ENCODE peak calls at places on chromosomes 5 and 9, in eight cellular contexts. G is A549, K is cardiac fibroblast, D is body of pancreas, N is heart right ventricle, L is SJSA1, R is HepG2, Y is prostate gland. T is an unnamed sample.

GRCh38 chr5:172156541-172156994 is 31.5 kb downstream of the STK10 start:
- DNase-seq in G (no peak), K (peak), D (peak), Y (no peak), R (peak), N (peak), L (no peak), T (no peak)

GRCh38 chr5:115494570-115495289 is 49.8 kb downstream of the FEM1C start:
- DNase-seq in D (no peak), Y (no peak), N (no peak), K (peak), R (no peak), G (no peak), L (no peak), T (no peak)

GRCh38 chr5:76641514-76642120 is 18.4 kb upstream of the F2RL2 start:
- DNase-seq in Y (peak), L (peak), G (peak), K (peak), N (no peak), D (peak), R (peak), T (no peak)

GRCh38 chr9:37386988-37387387 is 35.5 kb upstream of the GRHPR start:
- DNase-seq in L (no peak), D (no peak), N (no peak), R (no peak), G (no peak), Y (no peak), K (no peak), T (no peak)

GRCh38 chr5:133662578-133662977 is 50.2 kb upstream of the FSTL4 start:
- DNase-seq in Y (no peak), K (no peak), G (peak), R (no peak), L (peak), D (peak), N (no peak), T (no peak)

GRCh38 chr9:3865373-3865772 is 339.6 kb upstream of the RFX3 start:
- DNase-seq in N (no peak), L (no peak), K (peak), G (no peak), D (no peak), R (no peak), Y (no peak), T (no peak)

GRCh38 chr9:20209421-20210340 is 412.6 kb downstream of the MLLT3 start:
- DNase-seq in N (no peak), R (no peak), G (no peak), Y (no peak), K (no peak), L (no peak), D (no peak), T (no peak)

GRCh38 chr5:163888366-163888765 is 382.9 kb downstream of the MAT2B start:
- DNase-seq in G (no peak), N (no peak), L (no peak), R (no peak), K (peak), Y (no peak), D (no peak), T (no peak)

GRCh38 chr5:10689391-10690081 is 71.5 kb downstream of the DAP start:
- DNase-seq in K (peak), N (no peak), D (peak), L (peak), Y (no peak), G (peak), R (no peak), T (no peak)

DNA sequence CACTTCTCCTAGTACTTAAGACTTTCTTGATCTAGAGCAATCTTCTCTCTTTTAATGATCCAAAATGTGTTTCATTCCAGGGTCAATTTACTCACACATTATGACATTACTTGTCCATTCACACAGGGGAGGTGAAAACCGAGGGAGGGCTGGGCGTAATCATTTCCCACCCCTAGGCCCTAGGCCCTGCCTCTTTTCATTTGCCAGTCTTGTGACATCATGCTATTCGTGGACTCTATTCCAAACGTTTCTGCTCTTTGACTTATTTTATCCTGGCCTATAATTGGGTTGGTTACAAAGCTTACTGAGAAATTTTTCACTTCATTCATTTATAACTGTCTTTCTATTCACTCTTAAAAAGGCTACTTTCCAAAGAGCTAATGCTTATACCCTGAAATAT is 2.4 kb downstream of the DCAF12 start:
- DNase-seq in Y (no peak), N (no peak), K (no peak), D (no peak), R (no peak), G (no peak), L (no peak), T (no peak)
- H3K4me3 ChIP-seq in Y (no peak), N (peak), K (no peak), D (no peak), R (no peak), G (no peak), L (no peak), T (peak)

DNA sequence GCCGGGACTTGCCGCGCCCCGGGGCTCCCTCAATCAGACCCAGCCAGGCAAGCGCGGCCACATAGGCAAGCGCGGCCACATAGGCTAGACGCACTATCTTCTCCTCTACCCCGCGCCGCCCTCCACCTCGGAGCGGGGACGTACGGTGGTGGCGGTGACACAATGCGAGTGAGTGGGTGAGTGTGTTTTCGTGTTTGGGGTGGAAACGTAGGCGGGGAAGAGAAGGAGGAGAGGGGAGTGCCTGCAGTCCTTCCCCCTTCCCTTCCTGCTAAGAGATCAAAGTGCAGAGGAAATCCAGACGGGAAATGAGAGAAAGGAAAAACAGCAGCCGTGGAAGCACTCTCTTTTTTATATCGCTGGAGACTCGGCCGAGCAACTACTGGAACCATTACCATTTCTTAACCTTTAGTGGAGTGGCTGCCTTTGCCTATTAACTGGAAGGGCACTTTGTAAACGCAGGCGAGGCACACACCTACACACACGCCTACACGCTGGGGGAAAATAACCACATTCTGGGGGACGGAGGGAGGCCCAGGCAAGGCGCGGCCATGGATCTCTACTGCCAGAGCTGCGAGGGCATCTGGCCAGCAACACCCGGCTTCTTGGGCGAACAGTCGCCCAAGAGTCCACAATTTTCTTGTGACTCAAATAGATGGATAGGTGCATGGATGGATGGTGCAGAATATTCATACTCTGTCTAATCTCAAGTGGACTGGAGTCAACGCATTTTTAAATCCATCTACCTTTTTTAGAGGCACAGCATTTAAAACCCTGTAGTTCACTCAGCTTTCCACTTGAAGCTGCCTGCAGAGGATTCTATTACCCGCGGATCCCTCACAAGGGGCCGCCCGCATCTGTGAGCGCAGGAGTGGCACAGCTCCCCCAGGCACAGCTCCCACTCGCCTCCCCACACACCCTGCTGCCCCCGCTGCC is 2.1 kb downstream of the EDIL3 start:
- DNase-seq in N (peak), G (no peak), K (peak), Y (peak), L (peak), D (peak), R (no peak), T (peak)
- H3K4me3 ChIP-seq in N (peak), G (peak), K (peak), Y (peak), L (peak), D (no peak), R (peak), T (peak)

DNA sequence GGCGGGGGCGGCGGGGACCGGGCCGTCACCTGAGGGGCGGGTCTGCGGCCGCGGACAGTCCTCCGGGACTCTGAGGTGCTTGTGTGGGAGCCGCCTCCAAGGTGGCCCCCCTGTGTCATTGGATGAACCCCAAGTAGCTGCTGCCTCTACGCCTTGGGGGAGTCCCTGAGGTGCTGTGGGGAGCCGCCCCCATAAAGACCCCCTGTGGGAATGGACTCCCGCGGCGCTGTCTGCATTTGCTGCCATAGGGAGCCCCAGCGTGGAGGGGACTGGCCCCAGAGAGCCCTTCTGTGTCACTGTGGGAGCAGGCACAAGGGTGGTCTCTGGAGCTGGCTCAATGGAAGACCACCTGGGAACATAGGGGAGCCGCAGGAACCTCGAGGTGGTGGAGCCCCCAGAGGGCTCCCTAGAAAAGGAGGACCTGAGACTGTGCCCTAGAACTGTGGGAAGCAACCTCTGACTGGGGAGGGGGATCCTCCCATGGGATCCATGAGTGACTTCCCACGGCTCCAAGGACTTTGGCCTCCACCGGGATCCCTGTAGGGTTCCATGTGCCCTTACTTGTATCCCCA is 412 bp downstream of the PHF24 start:
- DNase-seq in G (no peak), Y (no peak), D (no peak), N (no peak), R (no peak), K (no peak), L (no peak), T (no peak)
- H3K4me3 ChIP-seq in G (peak), Y (peak), D (no peak), N (peak), R (peak), K (no peak), L (no peak), T (peak)

DNA sequence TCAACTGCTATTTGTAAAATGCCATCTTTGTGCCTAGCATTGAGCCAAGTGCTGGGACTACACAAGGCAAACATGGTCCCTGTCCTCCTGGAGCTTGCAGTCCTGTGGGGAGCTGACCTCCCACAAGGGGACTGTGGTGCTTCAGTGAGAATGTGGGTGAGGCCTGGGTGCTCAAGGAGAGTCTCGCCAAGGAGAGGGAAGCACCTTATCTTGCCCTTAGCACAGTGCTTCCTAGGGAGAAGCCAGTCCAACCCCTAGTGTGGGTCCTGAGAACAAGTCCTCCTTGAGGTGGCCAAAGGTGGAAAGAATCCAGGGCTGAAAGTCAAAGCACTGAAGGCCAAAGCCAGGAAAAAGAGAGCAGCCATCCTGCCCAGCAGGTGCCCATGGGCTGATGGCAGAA is 31.1 kb upstream of the MVB12B start:
- DNase-seq in K (no peak), R (no peak), L (no peak), G (no peak), D (no peak), Y (no peak), N (no peak), T (no peak)
- H3K4me3 ChIP-seq in K (no peak), R (no peak), L (no peak), G (no peak), D (no peak), Y (no peak), N (no peak), T (no peak)

DNA sequence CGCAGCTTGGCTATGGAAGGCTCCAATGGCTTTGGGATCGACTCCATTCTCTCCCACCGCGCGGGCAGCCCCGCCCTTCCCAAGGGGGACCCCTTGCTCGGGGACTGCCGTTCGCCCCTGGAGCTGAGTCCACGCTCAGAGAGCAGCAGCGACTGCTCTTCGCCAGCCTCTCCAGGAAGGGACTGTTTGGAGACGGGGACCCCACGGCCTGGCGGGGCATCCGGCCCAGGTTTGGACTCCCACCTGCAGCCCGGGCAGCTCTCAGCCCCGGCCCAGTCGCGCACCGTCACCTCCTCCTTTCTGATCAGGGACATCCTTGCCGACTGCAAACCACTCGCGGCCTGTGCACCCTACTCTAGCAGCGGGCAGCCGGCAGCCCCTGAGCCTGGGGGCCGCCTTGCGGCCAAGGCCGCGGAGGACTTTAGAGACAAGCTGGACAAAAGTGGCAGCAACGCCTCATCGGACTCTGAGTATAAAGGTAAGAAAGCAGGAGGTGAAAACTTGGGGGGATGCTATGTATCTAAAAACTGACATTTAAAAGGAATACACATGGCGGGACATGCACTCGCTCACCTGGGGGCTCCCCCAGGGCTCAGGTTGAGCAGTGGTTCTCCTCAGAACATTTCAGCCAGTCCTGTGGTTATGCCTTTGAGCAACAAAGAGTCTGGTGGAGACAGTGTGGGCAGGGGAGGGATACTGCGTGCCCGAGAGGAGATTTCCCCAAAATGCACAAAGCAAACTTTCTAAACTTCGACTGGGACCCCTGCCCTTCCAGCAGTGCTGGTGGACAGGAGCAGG is 579 bp downstream of the BARHL1 start:
- DNase-seq in G (no peak), Y (no peak), L (no peak), N (no peak), R (no peak), K (no peak), D (no peak), T (no peak)
- H3K4me3 ChIP-seq in G (no peak), Y (no peak), L (no peak), N (no peak), R (no peak), K (no peak), D (no peak), T (no peak)

DNA sequence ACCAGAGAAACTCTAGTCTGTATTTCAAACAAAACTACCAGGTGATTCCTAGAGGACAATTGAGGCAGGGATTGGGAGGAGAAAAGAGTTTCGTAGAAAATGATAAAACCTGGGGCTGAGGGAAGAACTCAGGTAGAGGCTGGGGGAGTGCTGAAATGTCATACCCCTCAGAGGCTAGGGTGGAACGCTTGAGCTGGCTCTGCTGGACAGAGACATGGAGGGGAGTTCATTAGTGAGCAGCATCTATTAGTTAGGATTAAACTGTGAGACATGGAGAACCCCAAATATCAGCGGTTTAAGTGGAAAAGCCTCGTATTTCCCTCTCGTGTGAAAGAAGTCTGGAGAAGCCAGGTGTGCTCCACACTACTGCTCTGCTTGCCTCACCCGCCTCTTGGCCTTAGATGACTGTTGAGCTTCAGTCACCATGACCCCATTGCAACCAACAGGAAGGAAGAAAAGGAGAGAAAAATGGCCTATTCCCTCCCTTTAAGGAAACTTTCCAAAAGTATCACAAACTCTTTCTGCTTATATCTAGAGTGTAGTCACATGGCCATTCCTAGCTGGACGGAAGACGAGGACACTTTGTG is 53.7 kb upstream of the ABCA1 start:
- DNase-seq in G (no peak), D (peak), K (no peak), L (no peak), R (no peak), Y (no peak), N (no peak), T (no peak)
- H3K4me3 ChIP-seq in G (no peak), D (no peak), K (no peak), L (no peak), R (no peak), Y (no peak), N (no peak), T (no peak)

DNA sequence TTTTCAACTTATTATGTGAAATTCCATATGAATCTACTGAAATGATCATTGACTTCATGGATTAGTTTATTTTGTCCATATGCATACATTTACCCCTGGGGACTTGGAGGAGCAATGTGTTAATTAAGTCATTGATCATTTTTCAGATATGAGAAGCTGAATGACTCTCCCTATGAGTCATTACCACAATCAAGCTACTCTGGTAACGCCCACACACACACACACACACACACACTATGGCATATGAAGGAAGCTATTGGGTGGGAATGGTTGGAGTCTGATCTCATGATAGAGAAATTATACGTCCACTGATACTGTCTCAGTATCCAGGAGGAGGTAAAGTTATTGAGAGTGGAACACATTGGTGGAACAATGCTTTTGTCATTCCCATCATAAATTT is 528.9 kb downstream of the AGTPBP1 start:
- DNase-seq in L (no peak), R (no peak), G (no peak), D (no peak), K (peak), Y (no peak), N (no peak), T (no peak)
- H3K4me3 ChIP-seq in L (no peak), R (no peak), G (no peak), D (no peak), K (no peak), Y (no peak), N (no peak), T (no peak)

GRCh38 chr9:69412741-69413150 is 87.7 kb downstream of the ENTREP1 start:
- DNase-seq in G (peak), D (peak), R (peak), K (peak), Y (no peak), N (peak), L (no peak), T (no peak)
- H3K4me3 ChIP-seq in G (no peak), D (no peak), R (no peak), K (peak), Y (no peak), N (peak), L (no peak), T (peak)

GRCh38 chr9:86329649-86330048 is 24.6 kb downstream of the TUT7 start:
- DNase-seq in N (no peak), R (no peak), L (no peak), K (no peak), Y (no peak), G (no peak), D (no peak), T (no peak)

GRCh38 chr9:86324901-86325300 is 29.3 kb downstream of the TUT7 start:
- DNase-seq in D (no peak), G (no peak), K (no peak), Y (no peak), L (no peak), R (no peak), N (no peak), T (no peak)

GRCh38 chr9:86330186-86330585 is 24.0 kb downstream of the TUT7 start:
- DNase-seq in L (no peak), R (no peak), G (no peak), Y (no peak), N (no peak), D (no peak), K (no peak), T (no peak)

GRCh38 chr9:86326536-86326935 is 27.7 kb downstream of the TUT7 start:
- DNase-seq in D (no peak), L (no peak), N (no peak), Y (no peak), G (no peak), K (no peak), R (no peak), T (no peak)

DNA sequence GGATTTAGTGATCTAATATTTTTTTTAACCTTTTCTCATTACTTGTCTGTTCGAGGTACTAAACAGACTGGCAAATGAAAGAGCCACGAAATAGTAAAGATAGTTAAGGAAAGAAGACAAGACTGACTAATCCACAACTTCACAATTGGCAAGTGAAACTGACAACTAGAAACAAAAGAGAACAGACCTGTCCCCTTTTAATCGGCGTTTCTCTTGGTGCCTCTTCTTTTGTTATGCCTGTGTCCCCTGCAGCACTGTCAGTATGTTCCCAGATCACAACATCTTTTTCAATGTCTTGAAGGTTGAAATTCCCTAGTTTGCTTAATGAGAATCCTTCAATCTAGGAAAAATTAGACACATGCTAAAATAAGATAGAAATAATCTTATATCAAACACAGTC is 26.1 kb downstream of the TUT7 start:
- DNase-seq in Y (no peak), N (no peak), R (no peak), L (no peak), D (no peak), K (no peak), G (no peak), T (no peak)
- H3K4me3 ChIP-seq in Y (no peak), N (no peak), R (no peak), L (no peak), D (no peak), K (no peak), G (no peak), T (no peak)